ENCODE peak calls at places on chromosomes 13 and 19, in four cellular contexts. S, U, V and W are unnamed samples. For H3K4me1, the result is how much of the 10 kb centered on the place peaks cover.

GRCh38 chr19:52959613-52960295 is 2.9 kb downstream of the ZNF816 start:
- DNase-seq in S (no peak), U (no peak), V (no peak), W (no peak)

GRCh38 chr19:3785464-3785937 is 680 bp downstream of the MATK start:
- DNase-seq in S (no peak), U (no peak), V (no peak), W (no peak)

GRCh38 chr19:18150776-18151624 is 2.0 kb upstream of the PIK3R2 start:
- DNase-seq in S (no peak), U (no peak), V (no peak), W (no peak)

GRCh38 chr19:16366433-16367268 is 42.0 kb downstream of the KLF2 start:
- DNase-seq in S (no peak), U (no peak), V (peak), W (no peak)

GRCh38 chr13:67392014-67392413 is 161.9 kb upstream of the PCDH9 start:
- DNase-seq in S (no peak), U (no peak), V (no peak), W (no peak)

GRCh38 chr13:39588384-39588783 is 14.6 kb downstream of the LHFPL6 start:
- DNase-seq in S (no peak), U (no peak), V (no peak), W (no peak)

GRCh38 chr13:85772379-85772778 is 26.8 kb downstream of the SLITRK6 start:
- DNase-seq in S (no peak), U (no peak), V (no peak), W (no peak)

GRCh38 chr19:43425567-43426392 is 11.1 kb downstream of the TEX101 start:
- DNase-seq in S (peak), U (peak), V (peak), W (peak)

GRCh38 chr19:54179262-54179587 is 6.3 kb upstream of the TMC4 start:
- DNase-seq in S (no peak), U (no peak), V (no peak), W (no peak)

GRCh38 chr19:18173572-18174294 is at the start of gene IFI30:
- DNase-seq in S (no peak), U (peak), V (peak), W (peak)

GRCh38 chr13:40922437-40923040 is 96.6 kb downstream of the ELF1 start:
- DNase-seq in S (no peak), U (peak), V (peak), W (peak)

GRCh38 chr13:87669379-87669978 is 1.7 kb upstream of the SLITRK5 start:
- DNase-seq in S (no peak), U (peak), V (peak), W (no peak)

GRCh38 chr19:3695986-3696659 is 4.1 kb downstream of the PIP5K1C start:
- DNase-seq in S (no peak), U (no peak), V (no peak), W (no peak)

GRCh38 chr19:3586124-3586626 is 897 bp downstream of the GIPC3 start:
- DNase-seq in S (no peak), U (no peak), V (peak), W (no peak)

GRCh38 chr13:97911311-97912138 is 42.0 kb upstream of the IPO5 start:
- DNase-seq in S (peak), U (peak), V (peak), W (no peak)

GRCh38 chr19:48239582-48240141 is 16.1 kb downstream of the CARD8 start:
- DNase-seq in S (no peak), U (no peak), V (no peak), W (no peak)

GRCh38 chr13:29679357-29680050 is 84.0 kb upstream of the SLC7A1 start:
- DNase-seq in S (no peak), U (no peak), V (no peak), W (no peak)

GRCh38 chr13:72180253-72180952 is 313.4 kb upstream of the DACH1 start:
- DNase-seq in S (no peak), U (no peak), V (no peak), W (no peak)

GRCh38 chr13:104006625-104007061 is 940.4 kb upstream of the SLC10A2 start:
- DNase-seq in S (no peak), U (no peak), V (no peak), W (no peak)

GRCh38 chr19:54462713-54463530 is 656 bp downstream of the LENG9 start:
- DNase-seq in S (no peak), U (peak), V (peak), W (peak)

GRCh38 chr19:19997656-19998268 is 41.5 kb downstream of the ZNF682 start:
- DNase-seq in S (no peak), U (peak), V (peak), W (no peak)

GRCh38 chr19:49145485-49146407 is 9.4 kb downstream of the HRC start:
- DNase-seq in S (peak), U (peak), V (peak), W (peak)

GRCh38 chr13:75637101-75637774 is 1.1 kb downstream of the LMO7 start:
- DNase-seq in S (no peak), U (peak), V (peak), W (no peak)

GRCh38 chr13:84400711-84401110 is 518.4 kb upstream of the SLITRK1 start:
- DNase-seq in S (no peak), U (no peak), V (no peak), W (no peak)

GRCh38 chr13:67367385-67367784 is 137.2 kb upstream of the PCDH9 start:
- DNase-seq in S (no peak), U (peak), V (no peak), W (no peak)

GRCh38 chr13:97369269-97369893 is 64.6 kb upstream of the RAP2A start:
- DNase-seq in S (no peak), U (no peak), V (no peak), W (no peak)

GRCh38 chr19:3995619-3996018 is 10.4 kb upstream of the EEF2 start:
- DNase-seq in S (no peak), U (no peak), V (no peak), W (no peak)

GRCh38 chr19:18281082-18282020 is at the start of gene JUND:
- DNase-seq in S (peak), U (peak), V (peak), W (peak)

GRCh38 chr19:56071151-56071550 is 49.9 kb downstream of the ZNF787 start:
- DNase-seq in S (peak), U (peak), V (peak), W (no peak)

GRCh38 chr19:44812142-44812718 is 3.3 kb downstream of the BCAM start:
- DNase-seq in S (no peak), U (no peak), V (no peak), W (no peak)

GRCh38 chr19:44813331-44814131 is 4.6 kb downstream of the BCAM start:
- DNase-seq in S (no peak), U (no peak), V (no peak), W (no peak)

GRCh38 chr19:44808463-44809371 is at the start of gene BCAM:
- DNase-seq in S (no peak), U (peak), V (no peak), W (peak)

GRCh38 chr19:44809856-44810554 is 1.1 kb downstream of the BCAM start:
- DNase-seq in S (no peak), U (no peak), V (no peak), W (no peak)

GRCh38 chr19:44810555-44811447 is 1.9 kb downstream of the BCAM start:
- DNase-seq in S (no peak), U (no peak), V (no peak), W (no peak)
- H3K9ac ChIP-seq in S (no peak), U (no peak), V (no peak), W (peak)

DNA sequence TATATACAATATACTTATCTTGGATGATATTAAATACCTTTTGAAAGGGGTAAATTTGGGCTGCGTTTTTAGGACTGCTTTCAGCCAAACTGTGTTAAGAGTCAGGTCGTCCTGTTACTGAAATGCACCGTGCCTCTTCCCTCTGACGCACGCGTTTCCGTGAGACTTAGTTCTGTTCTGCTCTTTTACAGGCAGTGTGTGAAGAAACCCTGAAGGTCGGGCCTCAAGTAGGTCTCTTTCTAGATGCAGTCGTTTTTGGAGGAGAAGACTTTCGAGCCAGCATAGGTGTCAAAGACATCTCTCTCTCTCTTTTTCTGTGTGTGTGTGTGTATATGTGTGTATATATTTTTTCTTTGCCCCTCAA is 107.0 kb downstream of the ZIC5 start:
- DNase-seq in S (no peak), U (no peak), V (no peak), W (no peak)
- H3K4me1 ChIP-seq in S (under half), U (under half), V (half or more), W (under half)

DNA sequence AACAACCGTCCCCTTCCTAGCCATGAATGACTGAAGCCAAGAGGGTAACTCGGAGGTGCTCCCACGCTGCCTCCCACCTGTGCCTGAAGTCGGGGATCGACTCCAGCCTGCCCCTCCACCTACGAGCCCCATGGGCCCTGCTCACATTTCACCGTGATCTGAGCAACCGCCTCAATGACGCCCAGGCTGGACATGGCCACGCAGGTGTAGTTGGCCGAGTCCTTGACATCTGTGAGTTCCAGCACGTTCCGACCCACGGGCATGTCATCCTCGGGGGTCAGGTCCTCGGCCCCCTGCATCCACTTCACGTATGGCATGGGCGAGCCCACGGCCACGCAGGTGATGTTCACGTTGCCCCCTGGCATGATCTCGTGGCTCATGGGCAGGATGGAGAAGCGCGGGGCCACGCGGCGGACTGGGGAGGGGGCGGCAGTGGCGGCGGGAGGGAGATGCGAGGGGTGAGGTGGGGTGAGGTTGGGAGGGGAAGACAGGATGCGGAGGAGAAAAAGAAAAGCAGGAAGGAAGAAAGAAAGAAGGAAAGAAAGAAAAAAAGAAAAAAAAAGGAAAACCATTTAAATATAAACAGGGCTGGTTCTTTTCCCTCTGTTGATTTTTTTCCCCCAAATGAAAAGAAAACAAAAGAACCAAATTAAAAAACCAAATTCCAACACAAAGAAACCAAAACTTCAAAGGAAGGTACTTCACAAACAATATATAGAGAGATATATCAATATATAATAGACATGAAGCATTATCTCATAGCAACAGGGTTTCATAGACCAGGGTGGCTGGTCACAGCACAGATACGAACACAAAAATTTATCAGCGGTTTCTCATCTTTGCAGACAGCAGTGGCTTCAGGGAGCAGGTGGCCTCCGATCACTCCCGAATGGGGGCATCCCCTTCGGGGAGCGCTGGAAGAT is 94.7 kb downstream of the PTPRS start:
- DNase-seq in S (no peak), U (no peak), V (no peak), W (no peak)
- H3K4me3 ChIP-seq in S (no peak), U (no peak), V (no peak), W (no peak)

GRCh38 chr19:31261651-31262331 is 87.4 kb downstream of the TSHZ3 start:
- DNase-seq in S (no peak), U (no peak), V (no peak), W (peak)

GRCh38 chr19:31264379-31264778 is 84.9 kb downstream of the TSHZ3 start:
- DNase-seq in S (no peak), U (no peak), V (no peak), W (no peak)

GRCh38 chr19:31261019-31261595 is 88.1 kb downstream of the TSHZ3 start:
- DNase-seq in S (no peak), U (no peak), V (no peak), W (peak)

GRCh38 chr19:31262673-31263308 is 86.4 kb downstream of the TSHZ3 start:
- DNase-seq in S (no peak), U (no peak), V (no peak), W (no peak)

GRCh38 chr19:31263317-31263716 is 85.9 kb downstream of the TSHZ3 start:
- DNase-seq in S (no peak), U (peak), V (no peak), W (no peak)
- H3K9ac ChIP-seq in S (no peak), U (no peak), V (no peak), W (no peak)

DNA sequence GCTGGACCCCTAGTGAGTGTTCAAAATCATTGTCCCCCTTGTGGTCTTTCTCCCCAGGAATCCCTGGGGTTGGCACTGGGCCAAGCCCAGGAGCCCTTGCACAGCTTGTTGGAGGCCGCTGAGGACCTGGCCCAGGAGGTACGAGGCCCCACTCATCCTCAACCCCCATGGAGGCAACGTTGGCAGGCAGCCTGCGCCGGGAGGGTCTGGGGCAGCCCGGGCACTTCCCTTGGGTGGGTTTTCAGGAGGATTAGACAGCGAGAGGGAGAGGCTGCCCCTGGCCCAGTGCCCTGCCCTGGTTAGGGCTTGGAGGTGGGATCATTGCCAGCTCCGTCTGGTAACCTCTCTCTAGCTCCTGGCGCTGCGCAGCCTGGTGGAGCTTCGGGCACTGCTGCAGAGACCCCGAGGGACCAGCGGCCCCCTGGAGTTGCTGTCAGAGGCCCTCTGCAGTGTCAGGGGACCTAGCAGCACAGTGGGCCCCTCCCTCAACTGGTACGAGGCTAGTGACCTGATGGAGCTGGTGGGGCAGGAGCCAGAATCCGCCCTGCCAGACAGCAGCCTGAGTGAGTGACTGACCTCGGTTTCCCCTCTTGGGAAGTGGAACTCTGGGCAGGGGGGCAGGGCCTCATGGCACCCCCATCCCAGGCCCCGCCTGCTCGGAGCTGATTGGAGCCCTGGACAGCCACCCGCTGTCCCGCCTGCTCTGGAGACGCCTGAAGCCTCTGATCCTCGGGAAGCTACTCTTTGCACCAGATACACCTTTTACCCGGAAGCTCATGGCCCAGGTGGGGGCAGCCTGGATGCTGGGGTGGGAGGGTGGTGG is 3.0 kb downstream of the ABCA7 start:
- DNase-seq in S (no peak), U (no peak), V (no peak), W (peak)
- H3K4me1 ChIP-seq in S (under half), U (under half), V (under half), W (under half)

GRCh38 chr19:8306235-8307054 is 1.7 kb downstream of the CD320 start:
- DNase-seq in S (no peak), U (no peak), V (no peak), W (peak)
- H3K4me3 ChIP-seq in S (peak), U (no peak), V (peak), W (peak)

GRCh38 chr19:51688665-51689571 is 4.2 kb upstream of the SPACA6 start:
- DNase-seq in S (peak), U (peak), V (no peak), W (peak)
- H3K9ac ChIP-seq in S (peak), U (peak), V (no peak), W (peak)

GRCh38 chr13:26255717-26256277 is 1.9 kb downstream of the CDK8 start:
- DNase-seq in S (no peak), U (no peak), V (no peak), W (no peak)
- H3K4me1 ChIP-seq in S (under half), U (under half), V (under half), W (under half)